ENCODE peak calls at places on chromosomes 4 and X, in seven cellular contexts. A, W, L, G, B, Y and J are unnamed samples.

GRCh38 chrX:129956145-129956544 is 26.3 kb upstream of the BCORL1 start:
- DNase-seq in A (no peak), W (no peak), L (no peak), G (no peak), B (no peak), Y (no peak), J (no peak)

GRCh38 chr4:183333202-183333601 is 11.0 kb upstream of the CLDN24 start:
- DNase-seq in A (no peak), W (no peak), L (no peak), G (no peak), B (no peak), Y (no peak), J (no peak)

GRCh38 chrX:15356444-15356843 is 21.1 kb upstream of the PIGA start:
- DNase-seq in A (peak), W (no peak), L (no peak), G (no peak), B (no peak), Y (no peak), J (peak)

GRCh38 chr4:121822796-121823504 is 733 bp downstream of the CCNA2 start:
- DNase-seq in A (peak), W (peak), L (no peak), G (peak), B (peak), Y (peak), J (no peak)

GRCh38 chrX:111265506-111265905 is 4.8 kb downstream of the CAPN6 start:
- DNase-seq in A (no peak), W (no peak), L (no peak), G (no peak), B (no peak), Y (peak), J (no peak)

GRCh38 chr4:38290360-38290759 is 330.2 kb downstream of the PTTG2 start:
- DNase-seq in A (peak), W (no peak), L (no peak), G (no peak), B (no peak), Y (no peak), J (peak)

GRCh38 chr4:158870282-158871049 is 101.6 kb downstream of the FNIP2 start:
- DNase-seq in A (no peak), W (peak), L (peak), G (peak), B (peak), Y (no peak), J (no peak)

GRCh38 chr4:189313861-189314513 is 626.7 kb upstream of the FRG1 start:
- DNase-seq in A (no peak), W (no peak), L (no peak), G (no peak), B (no peak), Y (no peak), J (no peak)

GRCh38 chr4:74456056-74456744 is 11.3 kb downstream of the AREG start:
- DNase-seq in A (no peak), W (no peak), L (no peak), G (peak), B (no peak), Y (no peak), J (no peak)

GRCh38 chr4:57320217-57320616 is 210.0 kb upstream of the IGFBP7 start:
- DNase-seq in A (no peak), W (no peak), L (no peak), G (no peak), B (no peak), Y (peak), J (no peak)

GRCh38 chrX:73767017-73767416 is 204.0 kb downstream of the CHIC1 start:
- DNase-seq in A (no peak), W (no peak), L (no peak), G (no peak), B (no peak), Y (no peak), J (no peak)

GRCh38 chr4:98468744-98469143 is 189.7 kb downstream of the TSPAN5 start:
- DNase-seq in A (no peak), W (no peak), L (no peak), G (no peak), B (no peak), Y (no peak), J (peak)

GRCh38 chrX:55593756-55594257 is 29.4 kb upstream of the FOXR2 start:
- DNase-seq in A (no peak), W (no peak), L (no peak), G (no peak), B (no peak), Y (no peak), J (no peak)

GRCh38 chr4:112150920-112151319 is 5.7 kb downstream of the FAM241A start:
- DNase-seq in A (no peak), W (no peak), L (no peak), G (no peak), B (no peak), Y (no peak), J (no peak)

GRCh38 chr4:113790478-113790877 is 28.9 kb upstream of the CAMK2D start:
- DNase-seq in A (no peak), W (no peak), L (no peak), G (no peak), B (no peak), Y (peak), J (no peak)

GRCh38 chrX:41389311-41389888 is 55.4 kb downstream of the DDX3X start:
- DNase-seq in A (no peak), W (no peak), L (no peak), G (no peak), B (no peak), Y (no peak), J (no peak)

GRCh38 chr4:183940807-183941310 is 35.8 kb downstream of the STOX2 start:
- DNase-seq in A (no peak), W (no peak), L (no peak), G (no peak), B (no peak), Y (no peak), J (peak)

GRCh38 chr4:1200425-1201035 is 28.1 kb upstream of the SPON2 start:
- DNase-seq in A (peak), W (peak), L (no peak), G (peak), B (no peak), Y (no peak), J (peak)

GRCh38 chrX:126670258-126670657 is 117.6 kb upstream of the DCAF12L1 start:
- DNase-seq in A (no peak), W (no peak), L (no peak), G (no peak), B (no peak), Y (no peak), J (no peak)

GRCh38 chr4:141027421-141027820 is 105.8 kb downstream of the RNF150 start:
- DNase-seq in A (peak), W (no peak), L (no peak), G (no peak), B (no peak), Y (peak), J (peak)

GRCh38 chr4:136400829-136401228 is 1131.5 kb downstream of the PCDH18 start:
- DNase-seq in A (no peak), W (no peak), L (no peak), G (peak), B (no peak), Y (no peak), J (no peak)

GRCh38 chr4:183960021-183960420 is 54.9 kb downstream of the STOX2 start:
- DNase-seq in A (peak), W (peak), L (peak), G (peak), B (peak), Y (peak), J (peak)

GRCh38 chr4:98828801-98829200 is 100.1 kb downstream of the EIF4E start:
- DNase-seq in A (no peak), W (peak), L (peak), G (peak), B (no peak), Y (no peak), J (no peak)

GRCh38 chr4:1178300-1179088 is 6.1 kb upstream of the SPON2 start:
- DNase-seq in A (no peak), W (no peak), L (no peak), G (no peak), B (no peak), Y (no peak), J (peak)

GRCh38 chr4:123418486-123418931 is 21.9 kb downstream of the SPRY1 start:
- DNase-seq in A (peak), W (peak), L (no peak), G (peak), B (peak), Y (peak), J (peak)

GRCh38 chr4:99013402-99013843 is 17.9 kb downstream of the METAP1 start:
- DNase-seq in A (no peak), W (no peak), L (no peak), G (peak), B (no peak), Y (no peak), J (peak)

GRCh38 chr4:126850286-126850685 is 782.5 kb upstream of the INTU start:
- DNase-seq in A (peak), W (no peak), L (no peak), G (peak), B (no peak), Y (peak), J (peak)

GRCh38 chrX:110418220-110418856 is 59.7 kb downstream of the RTL9 start:
- DNase-seq in A (peak), W (peak), L (no peak), G (peak), B (no peak), Y (peak), J (peak)

GRCh38 chr4:16791460-16791859 is 107.0 kb downstream of the LDB2 start:
- DNase-seq in A (no peak), W (no peak), L (no peak), G (no peak), B (no peak), Y (no peak), J (no peak)

GRCh38 chr4:25702848-25703247 is 47.2 kb downstream of the SLC34A2 start:
- DNase-seq in A (no peak), W (no peak), L (no peak), G (peak), B (no peak), Y (no peak), J (peak)

GRCh38 chrX:18582910-18583493 is 88.9 kb downstream of the RS1 start:
- DNase-seq in A (no peak), W (no peak), L (no peak), G (peak), B (no peak), Y (no peak), J (peak)

GRCh38 chrX:74458738-74459137 is 37.4 kb downstream of the SLC16A2 start:
- DNase-seq in A (peak), W (no peak), L (no peak), G (peak), B (no peak), Y (peak), J (peak)

GRCh38 chr4:1400191-1400805 is 5.9 kb downstream of the NKX1-1 start:
- DNase-seq in A (no peak), W (no peak), L (no peak), G (no peak), B (no peak), Y (no peak), J (no peak)

GRCh38 chrX:17007134-17007768 is 60.8 kb downstream of the REPS2 start:
- DNase-seq in A (peak), W (peak), L (no peak), G (peak), B (no peak), Y (no peak), J (no peak)

GRCh38 chrX:153865321-153865580 is 20.7 kb downstream of the L1CAM start:
- DNase-seq in A (no peak), W (peak), L (no peak), G (no peak), B (no peak), Y (no peak), J (no peak)

GRCh38 chr4:26459054-26459755 is 31.1 kb downstream of the CCKAR start:
- DNase-seq in A (peak), W (no peak), L (no peak), G (peak), B (peak), Y (peak), J (peak)

GRCh38 chrX:123184199-123184857 is at the start of gene GRIA3:
- DNase-seq in A (peak), W (peak), L (peak), G (peak), B (peak), Y (no peak), J (no peak)

GRCh38 chr4:76958891-76959290 is 9.3 kb downstream of the SEPTIN11 start:
- DNase-seq in A (no peak), W (no peak), L (no peak), G (no peak), B (no peak), Y (peak), J (no peak)
- H2BK5ac ChIP-seq in A (no peak), W (no peak), L (no peak), G (no peak), B (no peak), Y (no peak), J (no peak)

GRCh38 chrX:138037548-138037947 is 471.6 kb downstream of the ZIC3 start:
- DNase-seq in A (no peak), W (no peak), L (no peak), G (no peak), B (no peak), Y (no peak), J (no peak)
- H2BK5ac ChIP-seq in A (no peak), W (no peak), L (no peak), G (no peak), B (no peak), Y (no peak), J (no peak)

GRCh38 chrX:118315529-118315928 is 30.4 kb upstream of the WDR44 start:
- DNase-seq in A (no peak), W (no peak), L (no peak), G (no peak), B (no peak), Y (no peak), J (no peak)
- H2BK5ac ChIP-seq in A (no peak), W (no peak), L (no peak), G (no peak), B (no peak), Y (no peak), J (no peak)

DNA sequence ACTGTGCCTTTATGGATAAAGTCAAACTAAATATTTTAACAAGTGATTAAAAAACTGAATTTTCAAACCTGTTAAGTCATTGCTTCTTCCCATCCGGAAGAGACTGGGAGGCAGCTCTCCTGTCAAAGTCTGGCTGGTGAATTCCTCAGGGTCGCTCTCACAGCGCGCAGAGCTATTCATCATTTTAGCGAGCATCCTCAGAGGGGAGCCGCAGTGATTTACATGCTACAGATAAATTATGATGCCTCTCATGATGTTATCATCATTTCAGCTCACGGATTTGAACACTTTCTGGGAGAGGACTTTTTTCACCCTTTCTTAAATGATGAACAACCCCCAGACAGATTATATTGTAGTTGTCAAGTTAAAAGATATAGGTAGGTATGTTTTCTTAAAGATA is 23.5 kb upstream of the PACRGL start:
- DNase-seq in A (no peak), W (no peak), L (no peak), G (no peak), B (no peak), Y (no peak), J (no peak)
- H2BK5ac ChIP-seq in A (no peak), W (no peak), L (no peak), G (no peak), B (no peak), Y (no peak), J (no peak)

DNA sequence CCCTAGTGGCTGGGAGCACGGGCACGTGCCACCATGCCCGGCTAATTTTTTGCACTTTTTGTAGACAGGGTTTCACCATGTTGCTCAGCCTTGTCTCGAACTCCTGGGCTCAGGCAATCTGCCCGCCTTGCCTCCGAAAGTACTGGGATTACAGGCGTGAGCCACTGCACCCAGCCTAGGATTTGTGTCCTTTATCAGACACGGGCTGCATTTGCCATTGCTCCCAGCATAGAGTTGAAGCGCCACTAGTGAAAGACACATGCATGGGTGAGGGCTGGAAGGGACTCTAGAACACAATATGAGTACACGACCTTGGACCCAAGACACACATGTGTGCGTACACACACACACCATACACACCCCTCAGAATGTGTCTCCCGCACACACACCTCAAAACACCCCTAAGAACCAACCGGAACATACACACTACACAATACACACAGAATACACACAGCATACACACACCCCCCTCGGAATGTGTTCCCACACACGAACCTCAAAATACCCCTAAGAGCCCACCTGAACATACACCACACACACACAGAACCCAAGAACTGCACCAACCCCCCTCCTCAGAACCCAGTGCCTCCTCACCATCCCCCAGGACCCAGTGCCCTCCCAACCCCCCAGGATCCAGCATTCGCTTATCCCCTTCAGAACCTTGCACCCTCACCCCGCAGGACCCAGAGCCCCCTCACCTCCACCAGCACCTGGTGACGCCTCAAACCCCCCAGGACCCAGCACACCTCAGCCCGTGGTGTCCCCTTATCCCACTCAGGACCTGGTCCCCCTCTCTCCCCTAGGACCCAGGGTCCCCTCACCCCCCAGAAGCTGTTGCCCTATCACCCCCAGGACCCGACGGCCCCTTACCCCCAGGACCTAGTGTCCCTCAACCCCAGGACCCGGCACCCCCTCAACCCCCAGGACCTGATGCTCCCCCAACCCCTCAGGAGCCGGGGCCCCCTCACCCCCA is 1.0 kb downstream of the TNIP2 start:
- DNase-seq in A (no peak), W (no peak), L (no peak), G (no peak), B (no peak), Y (no peak), J (no peak)
- H2BK5ac ChIP-seq in A (no peak), W (no peak), L (no peak), G (no peak), B (peak), Y (peak), J (peak)

GRCh38 chr4:91485415-91485814 is 818.4 kb upstream of the GRID2 start:
- DNase-seq in A (no peak), W (no peak), L (no peak), G (no peak), B (no peak), Y (no peak), J (no peak)
- H2BK5ac ChIP-seq in A (no peak), W (no peak), L (no peak), G (no peak), B (no peak), Y (no peak), J (no peak)

DNA sequence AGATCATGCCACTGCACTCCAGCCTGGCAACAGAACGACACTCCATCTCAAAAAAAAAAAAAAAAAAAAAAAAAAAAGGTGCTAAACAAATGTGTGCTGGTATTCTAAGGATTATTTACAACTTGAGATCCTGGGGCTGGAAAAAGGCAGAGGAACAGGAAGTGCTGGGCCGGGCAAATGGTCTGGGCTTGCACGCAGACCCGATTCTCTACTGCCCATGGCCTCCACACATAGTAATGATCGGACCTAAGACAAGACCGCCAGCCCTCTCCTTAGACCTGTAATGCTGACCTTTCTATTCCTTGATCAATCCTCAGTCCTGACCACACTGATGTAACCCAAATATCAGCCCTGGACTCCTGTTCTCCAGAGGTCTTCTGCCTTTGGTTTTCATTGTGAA is 67.8 kb downstream of the EFNB1 start:
- DNase-seq in A (no peak), W (no peak), L (no peak), G (no peak), B (no peak), Y (no peak), J (no peak)
- H2BK5ac ChIP-seq in A (no peak), W (no peak), L (no peak), G (no peak), B (no peak), Y (no peak), J (no peak)

GRCh38 chr4:12580787-12581186 is 903.4 kb downstream of the RAB28 start:
- DNase-seq in A (no peak), W (no peak), L (no peak), G (no peak), B (no peak), Y (no peak), J (no peak)

GRCh38 chr4:12579172-12579571 is 905.0 kb downstream of the RAB28 start:
- DNase-seq in A (peak), W (no peak), L (no peak), G (no peak), B (no peak), Y (no peak), J (no peak)

DNA sequence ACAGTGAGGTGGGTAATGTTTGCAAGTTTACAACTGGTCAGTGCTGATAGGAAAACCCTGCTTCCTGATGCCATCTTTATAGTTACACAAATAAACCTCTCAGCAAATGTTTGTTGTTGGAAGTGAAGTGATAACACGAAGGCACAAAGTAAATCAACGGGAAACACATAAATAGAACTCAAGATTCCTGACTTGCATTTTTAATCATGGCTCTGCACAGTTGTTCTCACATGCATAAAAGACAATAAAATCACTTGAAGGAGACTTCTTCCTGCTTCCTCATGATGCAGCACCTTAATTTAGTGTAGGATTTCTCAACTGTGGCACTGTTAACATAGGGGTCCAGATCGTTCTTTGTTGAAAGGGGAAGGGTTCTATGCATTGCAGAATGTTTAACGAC is 907.7 kb downstream of the RAB28 start:
- DNase-seq in A (no peak), W (no peak), L (no peak), G (no peak), B (no peak), Y (no peak), J (no peak)
- H2BK5ac ChIP-seq in A (no peak), W (no peak), L (no peak), G (no peak), B (no peak), Y (no peak), J (no peak)

GRCh38 chr4:100742045-100742444 is 224.2 kb upstream of the EMCN start:
- DNase-seq in A (peak), W (no peak), L (no peak), G (peak), B (no peak), Y (peak), J (peak)
- H2BK5ac ChIP-seq in A (no peak), W (no peak), L (no peak), G (no peak), B (no peak), Y (no peak), J (no peak)

DNA sequence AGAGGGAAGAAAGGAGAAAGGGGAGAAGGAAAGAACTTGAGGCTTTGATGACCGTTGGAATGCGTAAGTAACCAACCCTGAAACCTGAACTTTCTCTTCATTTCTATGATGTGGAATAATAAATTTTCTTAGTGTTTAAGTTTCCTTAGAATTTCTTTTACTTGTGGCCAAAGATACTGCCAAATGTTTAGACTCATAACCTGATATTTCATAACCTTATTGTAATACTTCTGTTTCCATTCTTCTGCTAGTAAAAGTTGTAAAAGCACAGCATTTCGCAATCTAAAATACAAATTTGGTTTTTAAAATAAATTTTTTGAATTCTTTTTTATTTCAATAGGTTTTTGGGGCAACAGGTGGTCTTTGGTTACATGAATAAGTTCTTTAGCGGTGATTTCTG is 258.5 kb upstream of the GIMD1 start:
- DNase-seq in A (no peak), W (no peak), L (no peak), G (no peak), B (no peak), Y (no peak), J (no peak)
- H2BK5ac ChIP-seq in A (no peak), W (no peak), L (no peak), G (no peak), B (no peak), Y (no peak), J (no peak)